ENCODE peak calls at places on chromosomes 6 and 20, in nine cellular contexts. N is lung, M is endothelial cell, A is germinal center, J is cardiac fibroblast, Z is LHCN-M2, I is LNCaP clone FGC, P is HFFc6, U is NCI-H1092. D is an unnamed sample.

GRCh38 chr6:10305740-10306423 is 109.0 kb downstream of the TFAP2A start:
- DNase-seq in U (no peak), I (no peak), P (no peak), Z (no peak), N (no peak), A (no peak), J (no peak), M (no peak), D (no peak)

GRCh38 chr20:58094698-58095097 is 133.8 kb downstream of the ANKRD60 start:
- DNase-seq in U (no peak), J (no peak), P (no peak), N (no peak), M (no peak), I (no peak), Z (no peak), A (no peak), D (no peak)

GRCh38 chr6:148203281-148203925 is 139.2 kb upstream of the SASH1 start:
- DNase-seq in P (peak; percentile 26), M (no peak), U (no peak), I (no peak), A (no peak), Z (peak; percentile 95), J (peak; percentile 73), N (no peak), D (no peak)

GRCh38 chr6:37303091-37303620 is 45.2 kb upstream of the TMEM217 start:
- DNase-seq in A (no peak), M (no peak), J (no peak), U (no peak), P (no peak), N (no peak), Z (no peak), I (no peak), D (no peak)

GRCh38 chr6:29011276-29011734 is 6.2 kb upstream of the ZNF311 start:
- DNase-seq in Z (peak; percentile 68), U (peak; percentile 34), A (peak; percentile 8), J (peak; percentile 75), M (peak; percentile 63), I (no peak), P (peak; percentile 58), N (no peak), D (peak; percentile 34)

GRCh38 chr20:25548613-25549086 is 36.7 kb downstream of the NINL start:
- DNase-seq in I (no peak), Z (no peak), P (no peak), N (no peak), U (no peak), M (no peak), J (no peak), A (no peak), D (no peak)

GRCh38 chr6:22448311-22448711 is 121.1 kb upstream of the HDGFL1 start:
- DNase-seq in I (no peak), U (no peak), J (peak; percentile 89), P (no peak), A (no peak), N (no peak), M (peak; percentile 6), Z (peak; percentile 72), D (no peak)

GRCh38 chr6:137661601-137662000 is 167.4 kb upstream of the OLIG3 start:
- DNase-seq in M (peak; percentile 11), A (peak; percentile 46), Z (peak; percentile 12), U (no peak), N (no peak), P (no peak), I (no peak), J (peak; percentile 52), D (peak; percentile 19)

GRCh38 chr6:151577257-151577656 is 83.4 kb downstream of the CCDC170 start:
- DNase-seq in Z (no peak), J (no peak), M (no peak), A (no peak), I (no peak), P (no peak), U (no peak), N (no peak), D (no peak)

GRCh38 chr6:143061597-143062385 is 1.1 kb downstream of the AIG1 start:
- DNase-seq in J (peak; percentile 42), A (peak; percentile 18), N (no peak), Z (peak; percentile 73), P (no peak), I (no peak), M (no peak), U (no peak), D (no peak)

GRCh38 chr6:163260111-163260895 is 154.2 kb upstream of the QKI start:
- DNase-seq in M (no peak), U (peak; percentile 95), J (peak; percentile 19), Z (no peak), I (no peak), N (no peak), P (no peak), A (no peak), D (no peak)

GRCh38 chr20:62795023-62795761 is 1.1 kb upstream of the MRGBP start:
- DNase-seq in J (peak; percentile 47), A (peak; percentile 62), I (no peak), M (peak; percentile 64), P (no peak), U (peak; percentile 62), Z (peak; percentile 43), N (no peak), D (peak; percentile 90)

GRCh38 chr6:118356054-118356453 is 192.0 kb upstream of the PLN start:
- DNase-seq in M (no peak), I (no peak), A (no peak), P (no peak), N (no peak), U (no peak), J (no peak), Z (no peak), D (no peak)

GRCh38 chr6:958531-958930 is 265.6 kb upstream of the EXOC2 start:
- DNase-seq in Z (peak; percentile 44), M (no peak), N (no peak), A (no peak), I (no peak), U (no peak), P (peak; percentile 95), J (no peak), D (no peak)

GRCh38 chr20:23668477-23668951 is 20.3 kb downstream of the CST4 start:
- DNase-seq in U (peak; percentile 51), Z (peak; percentile 42), A (peak; percentile 53), M (peak; percentile 69), P (peak; percentile 49), I (peak; percentile 23), N (peak; percentile 66), J (peak; percentile 74), D (peak; percentile 79)

GRCh38 chr6:40627316-40627715 is 40.2 kb upstream of the LRFN2 start:
- DNase-seq in P (peak; percentile 45), U (no peak), N (no peak), M (no peak), J (no peak), A (no peak), Z (no peak), I (no peak), D (no peak)

GRCh38 chr6:34425498-34426410 is at the start of gene RPS10:
- DNase-seq in M (peak; percentile 99), J (peak; percentile 94), A (peak; percentile 99), Z (peak; percentile 88), I (peak; percentile 75), P (peak; percentile 87), N (peak; percentile 91), U (peak; percentile 85), D (peak; percentile 85)

GRCh38 chr20:61588356-61589054 is 336.4 kb downstream of the CDH4 start:
- DNase-seq in I (no peak), A (no peak), P (peak; percentile 52), N (no peak), Z (peak; percentile 12), J (peak; percentile 14), M (no peak), U (no peak), D (no peak)

GRCh38 chr6:47456536-47456975 is 21.0 kb upstream of the CD2AP start:
- DNase-seq in M (no peak), N (no peak), J (no peak), A (no peak), I (no peak), P (no peak), Z (no peak), U (no peak), D (no peak)

GRCh38 chr6:154412106-154412820 is 55.7 kb upstream of the IPCEF1 start:
- DNase-seq in N (no peak), P (no peak), I (no peak), M (no peak), J (no peak), Z (no peak), A (no peak), U (no peak), D (no peak)

GRCh38 chr6:37980222-37980595 is 160.7 kb downstream of the ZFAND3 start:
- DNase-seq in U (no peak), I (no peak), Z (no peak), J (no peak), N (no peak), P (no peak), A (no peak), M (no peak), D (no peak)

GRCh38 chr6:56954389-56955170 is at the start of gene BEND6:
- DNase-seq in J (peak; percentile 78), M (no peak), U (peak; percentile 28), N (no peak), Z (peak; percentile 78), A (peak; percentile 33), I (no peak), P (peak; percentile 81), D (peak; percentile 40)

GRCh38 chr6:112007805-112008204 is 46.1 kb upstream of the CCN6 start:
- DNase-seq in U (no peak), Z (no peak), I (no peak), J (peak; percentile 49), N (peak; percentile 32), M (no peak), P (peak; percentile 19), A (no peak), D (no peak)

GRCh38 chr20:36571564-36572504 is 1.6 kb upstream of the TGIF2 start:
- DNase-seq in Z (no peak), P (no peak), J (no peak), M (peak; percentile 17), A (no peak), I (no peak), N (no peak), U (no peak), D (peak; percentile 32)

GRCh38 chr6:30319146-30319835 is 7.4 kb upstream of the TRIM39 start:
- DNase-seq in P (no peak), J (peak; percentile 18), N (no peak), U (no peak), M (no peak), Z (peak; percentile 30), I (no peak), A (no peak), D (no peak)

GRCh38 chr20:1528811-1529210 is 28.7 kb downstream of the SIRPD start:
- DNase-seq in I (no peak), U (no peak), P (peak; percentile 16), N (no peak), Z (no peak), J (peak; percentile 41), M (no peak), A (no peak), D (no peak)

GRCh38 chr6:137549106-137549505 is 54.9 kb upstream of the OLIG3 start:
- DNase-seq in A (no peak), N (no peak), I (no peak), Z (no peak), U (no peak), P (no peak), M (no peak), J (no peak), D (no peak)

D was measured in HuH-7.